ENCODE peak calls at places on chromosomes 6 and 20, in eight cellular contexts. E is psoas muscle, M is astrocyte of the spinal cord, L is A549, G is GM12865, B is heart right ventricle, W is cardiac fibroblast, J is AG04449. T is an unnamed sample.
A peak's percentile ranks its signal among the peaks of the same experiment; 100 is the strongest.

GRCh38 chr6:163120223-163120622 is 294.3 kb upstream of the QKI start:
- DNase-seq in G (no peak), L (no peak), W (no peak), B (no peak), E (no peak), J (no peak), M (no peak), T (no peak)

GRCh38 chr6:164108869-164109769 is 694.6 kb downstream of the QKI start:
- DNase-seq in M (peak; percentile 56), B (peak; percentile 91), L (no peak), J (no peak), G (no peak), W (peak; percentile 57), E (peak; percentile 98), T (peak; percentile 56)

GRCh38 chr6:150452642-150453243 is 83.9 kb downstream of the IYD start:
- DNase-seq in W (no peak), G (no peak), B (peak; percentile 81), J (no peak), L (no peak), M (no peak), E (peak; percentile 56), T (no peak)

GRCh38 chr6:30493643-30494250 is 4.4 kb downstream of the HLA-E start:
- DNase-seq in L (no peak), M (no peak), W (no peak), J (no peak), E (no peak), B (no peak), G (peak; percentile 63), T (no peak)

GRCh38 chr20:34570859-34571306 is 12.4 kb downstream of the MAP1LC3A start:
- DNase-seq in L (no peak), J (peak; percentile 55), G (no peak), E (no peak), M (peak; percentile 46), B (no peak), W (peak; percentile 77), T (peak; percentile 91)

GRCh38 chr6:26233608-26234420 is 131.2 kb upstream of the BTN3A2 start:
- DNase-seq in J (no peak), L (no peak), M (peak; percentile 73), G (peak; percentile 94), W (peak; percentile 73), B (peak; percentile 37), E (peak; percentile 57), T (peak; percentile 70)

GRCh38 chr6:26576929-26577719 is 19.6 kb upstream of the ABT1 start:
- DNase-seq in W (peak; percentile 96), J (no peak), L (no peak), M (peak; percentile 79), G (peak; percentile 91), B (peak; percentile 37), E (peak; percentile 68), T (peak; percentile 80)

GRCh38 chr20:22303523-22303922 is 280.8 kb downstream of the FOXA2 start:
- DNase-seq in G (no peak), J (no peak), L (peak; percentile 53), B (no peak), E (no peak), M (no peak), W (no peak), T (no peak)

GRCh38 chr6:131721161-131721560 is 10.3 kb upstream of the CTAGE9 start:
- DNase-seq in B (no peak), E (no peak), J (no peak), G (no peak), M (no peak), W (no peak), L (no peak), T (no peak)

GRCh38 chr6:30821862-30822784 is 62.2 kb upstream of the DDR1 start:
- DNase-seq in G (peak; percentile 64), J (no peak), L (peak; percentile 44), M (no peak), B (no peak), E (no peak), W (peak; percentile 69), T (peak; percentile 70)

GRCh38 chr6:154868143-154868594 is 126.9 kb upstream of the TIAM2 start:
- DNase-seq in W (peak; percentile 79), E (no peak), L (peak; percentile 35), J (no peak), B (no peak), M (peak; percentile 73), G (peak; percentile 53), T (peak; percentile 76)

GRCh38 chr6:144411506-144412165 is 126.5 kb downstream of the UTRN start:
- DNase-seq in W (peak; percentile 34), J (no peak), B (no peak), G (no peak), M (no peak), E (no peak), L (no peak), T (no peak)

DNA sequence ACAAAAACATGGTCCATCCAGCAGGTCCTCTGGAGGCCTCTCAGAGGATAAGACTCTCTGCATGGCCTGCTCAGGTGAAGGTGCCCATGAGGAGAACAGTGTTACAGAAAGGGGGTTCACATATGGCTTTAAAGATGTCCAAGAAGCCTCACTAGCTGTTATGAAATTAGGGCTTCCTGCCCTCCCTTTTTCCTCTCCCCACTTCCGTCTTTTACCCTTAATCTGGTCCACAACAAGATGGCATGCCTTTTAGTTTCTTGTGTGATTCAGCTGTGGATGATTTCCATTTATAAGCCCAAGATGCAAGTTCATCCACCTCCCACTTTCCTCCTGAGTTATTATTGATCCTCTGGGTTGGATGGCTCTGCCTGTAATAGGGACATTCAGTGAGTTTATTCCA is 14.0 kb downstream of the GCNT2 start:
- DNase-seq in L (no peak), E (no peak), W (no peak), M (no peak), G (peak; percentile 50), J (no peak), B (no peak), T (no peak)
- H3K4me3 ChIP-seq in L (no peak overlapping the region), E (no peak overlapping the region), W (no peak overlapping the region), M (no peak overlapping the region), G (peak overlapping the region; percentile 35), J (no peak overlapping the region), B (no peak overlapping the region), T (no peak overlapping the region)

DNA sequence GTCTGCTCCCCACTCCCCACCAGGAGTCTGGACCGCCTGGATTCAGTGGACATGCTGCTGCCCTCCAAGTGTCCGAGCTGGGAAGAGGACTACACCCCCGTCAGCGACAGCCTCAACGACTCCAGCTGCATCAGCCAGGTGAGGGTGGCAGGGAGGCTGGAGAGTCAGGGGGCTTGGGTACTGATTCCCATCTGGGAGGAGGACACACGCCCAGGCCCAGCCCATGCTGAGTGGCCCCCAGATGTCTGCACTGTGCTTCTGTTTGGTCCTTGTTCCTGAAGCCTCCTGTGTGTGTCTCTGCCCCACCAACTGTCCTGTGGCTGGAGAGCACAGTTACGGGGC is 101.6 kb upstream of the MYL9 start:
- DNase-seq in L (no peak), E (no peak), G (no peak), J (no peak), M (no peak), W (no peak), B (no peak), T (no peak)
- TF ChIP-seq CTCF in L (no peak), E (no peak), G (no peak), J (no peak), M (no peak), W (no peak), B (no peak), T (no peak)

GRCh38 chr6:46848684-46849360 is 55.6 kb downstream of the MEP1A start:
- DNase-seq in M (peak; percentile 80), W (peak; percentile 80), G (peak; percentile 63), J (no peak), L (peak; percentile 29), B (peak; percentile 83), E (peak; percentile 89), T (peak; percentile 78)
- H3K4me3 ChIP-seq in M (no peak overlapping the region), W (no peak overlapping the region), G (no peak overlapping the region), J (no peak overlapping the region), L (peak overlapping the region; percentile 22), B (peak overlapping the region; percentile 19), E (peak overlapping the region; percentile 15), T (no peak overlapping the region)

GRCh38 chr6:122838060-122838780 is 49.2 kb downstream of the SMPDL3A start:
- DNase-seq in B (no peak), G (no peak), W (peak; percentile 47), L (peak; percentile 10), M (peak; percentile 25), J (no peak), E (no peak), T (peak; percentile 47)
- TF ChIP-seq CTCF in B (peak; percentile 45), G (no peak), W (peak; percentile 53), L (peak; percentile 50), M (peak; percentile 62), J (peak; percentile 37), E (peak; percentile 37), T (peak; percentile 63)

GRCh38 chr6:167793421-167793820 is 33.3 kb upstream of the AFDN start:
- DNase-seq in B (no peak), L (no peak), J (no peak), E (no peak), G (no peak), W (peak; percentile 21), M (peak; percentile 5), T (peak; percentile 40)
- H3K4me3 ChIP-seq in B (no peak overlapping the region), L (no peak overlapping the region), J (no peak overlapping the region), E (no peak overlapping the region), G (no peak overlapping the region), W (no peak overlapping the region), M (no peak overlapping the region), T (no peak overlapping the region)